ENCODE peak calls at places on chromosomes 5 and 9, in eight cellular contexts. One of them, this sample, is unnamed.

GRCh38 chr5:124935060-124935459 is 188.6 kb upstream of the ZNF608 start:
- DNase-seq in AG09309: no peak
- DNase-seq in neural progenitor cell: no peak
- DNase-seq in foreskin fibroblast: no peak
- DNase-seq in BJ: no peak
- DNase-seq in H9: no peak
- DNase-seq in sigmoid colon: no peak
- DNase-seq in MCF 10A: no peak
- DNase-seq in this sample: no peak

GRCh38 chr5:108642170-108642906 is 105.4 kb upstream of the FER start:
- DNase-seq in AG09309: peak
- DNase-seq in neural progenitor cell: peak
- DNase-seq in foreskin fibroblast: peak
- DNase-seq in BJ: no peak
- DNase-seq in H9: peak
- DNase-seq in sigmoid colon: no peak
- DNase-seq in MCF 10A: peak
- DNase-seq in this sample: peak

GRCh38 chr5:66144799-66145390 is 795 bp downstream of the SREK1 start:
- DNase-seq in AG09309: no peak
- DNase-seq in neural progenitor cell: no peak
- DNase-seq in foreskin fibroblast: no peak
- DNase-seq in BJ: no peak
- DNase-seq in H9: no peak
- DNase-seq in sigmoid colon: no peak
- DNase-seq in MCF 10A: no peak
- DNase-seq in this sample: peak

GRCh38 chr5:93305984-93306383 is 275.0 kb downstream of the NR2F1-AS1 start:
- DNase-seq in AG09309: no peak
- DNase-seq in neural progenitor cell: peak
- DNase-seq in foreskin fibroblast: no peak
- DNase-seq in BJ: no peak
- DNase-seq in H9: peak
- DNase-seq in sigmoid colon: no peak
- DNase-seq in MCF 10A: no peak
- DNase-seq in this sample: no peak

GRCh38 chr9:16532681-16533450 is 337.6 kb downstream of the BNC2 start:
- DNase-seq in AG09309: peak
- DNase-seq in neural progenitor cell: no peak
- DNase-seq in foreskin fibroblast: peak
- DNase-seq in BJ: no peak
- DNase-seq in H9: no peak
- DNase-seq in sigmoid colon: no peak
- DNase-seq in MCF 10A: peak
- DNase-seq in this sample: peak

GRCh38 chr5:165361143-165361542 is 1855.7 kb downstream of the MAT2B start:
- DNase-seq in AG09309: no peak
- DNase-seq in neural progenitor cell: no peak
- DNase-seq in foreskin fibroblast: no peak
- DNase-seq in BJ: no peak
- DNase-seq in H9: no peak
- DNase-seq in sigmoid colon: no peak
- DNase-seq in MCF 10A: no peak
- DNase-seq in this sample: no peak

GRCh38 chr5:32780508-32780919 is 69.4 kb downstream of the NPR3 start:
- DNase-seq in AG09309: no peak
- DNase-seq in neural progenitor cell: no peak
- DNase-seq in foreskin fibroblast: no peak
- DNase-seq in BJ: no peak
- DNase-seq in H9: no peak
- DNase-seq in sigmoid colon: no peak
- DNase-seq in MCF 10A: peak
- DNase-seq in this sample: no peak

GRCh38 chr9:35042081-35042604 is 30.3 kb downstream of the VCP start:
- DNase-seq in AG09309: no peak
- DNase-seq in neural progenitor cell: no peak
- DNase-seq in foreskin fibroblast: peak
- DNase-seq in BJ: no peak
- DNase-seq in H9: no peak
- DNase-seq in sigmoid colon: no peak
- DNase-seq in MCF 10A: peak
- DNase-seq in this sample: no peak

GRCh38 chr5:168651654-168652053 is 72.5 kb upstream of the PANK3 start:
- DNase-seq in AG09309: peak
- DNase-seq in neural progenitor cell: no peak
- DNase-seq in foreskin fibroblast: peak
- DNase-seq in BJ: peak
- DNase-seq in H9: no peak
- DNase-seq in sigmoid colon: no peak
- DNase-seq in MCF 10A: peak
- DNase-seq in this sample: peak

GRCh38 chr5:76718381-76718832 is 2.5 kb downstream of the F2R start:
- DNase-seq in AG09309: no peak
- DNase-seq in neural progenitor cell: no peak
- DNase-seq in foreskin fibroblast: no peak
- DNase-seq in BJ: no peak
- DNase-seq in H9: no peak
- DNase-seq in sigmoid colon: no peak
- DNase-seq in MCF 10A: no peak
- DNase-seq in this sample: no peak

GRCh38 chr5:73380052-73380451 is 68.5 kb downstream of the FOXD1 start:
- DNase-seq in AG09309: no peak
- DNase-seq in neural progenitor cell: no peak
- DNase-seq in foreskin fibroblast: no peak
- DNase-seq in BJ: no peak
- DNase-seq in H9: no peak
- DNase-seq in sigmoid colon: no peak
- DNase-seq in MCF 10A: no peak
- DNase-seq in this sample: no peak

GRCh38 chr5:139658501-139658927 is 10.4 kb downstream of the CXXC5 start:
- DNase-seq in AG09309: no peak
- DNase-seq in neural progenitor cell: no peak
- DNase-seq in foreskin fibroblast: no peak
- DNase-seq in BJ: no peak
- DNase-seq in H9: no peak
- DNase-seq in sigmoid colon: no peak
- DNase-seq in MCF 10A: peak
- DNase-seq in this sample: no peak

GRCh38 chr9:75108571-75108970 is 20.3 kb downstream of the OSTF1 start:
- DNase-seq in AG09309: no peak
- DNase-seq in neural progenitor cell: no peak
- DNase-seq in foreskin fibroblast: peak
- DNase-seq in BJ: peak
- DNase-seq in H9: no peak
- DNase-seq in sigmoid colon: peak
- DNase-seq in MCF 10A: no peak
- DNase-seq in this sample: no peak

GRCh38 chr9:89639367-89639795 is 34.6 kb downstream of the GADD45G start:
- DNase-seq in AG09309: no peak
- DNase-seq in neural progenitor cell: no peak
- DNase-seq in foreskin fibroblast: no peak
- DNase-seq in BJ: no peak
- DNase-seq in H9: peak
- DNase-seq in sigmoid colon: peak
- DNase-seq in MCF 10A: no peak
- DNase-seq in this sample: no peak

GRCh38 chr9:128118472-128118857 is 9.1 kb downstream of the PTGES2 start:
- DNase-seq in AG09309: no peak
- DNase-seq in neural progenitor cell: no peak
- DNase-seq in foreskin fibroblast: no peak
- DNase-seq in BJ: no peak
- DNase-seq in H9: no peak
- DNase-seq in sigmoid colon: peak
- DNase-seq in MCF 10A: no peak
- DNase-seq in this sample: no peak

GRCh38 chr5:54743581-54743980 is 226.0 kb downstream of the SNX18 start:
- DNase-seq in AG09309: no peak
- DNase-seq in neural progenitor cell: peak
- DNase-seq in foreskin fibroblast: no peak
- DNase-seq in BJ: no peak
- DNase-seq in H9: no peak
- DNase-seq in sigmoid colon: no peak
- DNase-seq in MCF 10A: no peak
- DNase-seq in this sample: no peak

GRCh38 chr5:35926389-35927051 is 11.9 kb downstream of the CAPSL start:
- DNase-seq in AG09309: no peak
- DNase-seq in neural progenitor cell: peak
- DNase-seq in foreskin fibroblast: peak
- DNase-seq in BJ: no peak
- DNase-seq in H9: peak
- DNase-seq in sigmoid colon: no peak
- DNase-seq in MCF 10A: peak
- DNase-seq in this sample: no peak

GRCh38 chr9:129290606-129291005 is 112.5 kb upstream of the IER5L start:
- DNase-seq in AG09309: no peak
- DNase-seq in neural progenitor cell: no peak
- DNase-seq in foreskin fibroblast: no peak
- DNase-seq in BJ: no peak
- DNase-seq in H9: no peak
- DNase-seq in sigmoid colon: peak
- DNase-seq in MCF 10A: no peak
- DNase-seq in this sample: no peak

GRCh38 chr9:132838291-132838690 is 39.8 kb downstream of the AK8 start:
- DNase-seq in AG09309: no peak
- DNase-seq in neural progenitor cell: no peak
- DNase-seq in foreskin fibroblast: no peak
- DNase-seq in BJ: no peak
- DNase-seq in H9: no peak
- DNase-seq in sigmoid colon: peak
- DNase-seq in MCF 10A: no peak
- DNase-seq in this sample: no peak

GRCh38 chr5:169435506-169436230 is 134.7 kb upstream of the SLIT3 start:
- DNase-seq in AG09309: no peak
- DNase-seq in neural progenitor cell: no peak
- DNase-seq in foreskin fibroblast: no peak
- DNase-seq in BJ: peak
- DNase-seq in H9: no peak
- DNase-seq in sigmoid colon: no peak
- DNase-seq in MCF 10A: no peak
- DNase-seq in this sample: no peak

DNA sequence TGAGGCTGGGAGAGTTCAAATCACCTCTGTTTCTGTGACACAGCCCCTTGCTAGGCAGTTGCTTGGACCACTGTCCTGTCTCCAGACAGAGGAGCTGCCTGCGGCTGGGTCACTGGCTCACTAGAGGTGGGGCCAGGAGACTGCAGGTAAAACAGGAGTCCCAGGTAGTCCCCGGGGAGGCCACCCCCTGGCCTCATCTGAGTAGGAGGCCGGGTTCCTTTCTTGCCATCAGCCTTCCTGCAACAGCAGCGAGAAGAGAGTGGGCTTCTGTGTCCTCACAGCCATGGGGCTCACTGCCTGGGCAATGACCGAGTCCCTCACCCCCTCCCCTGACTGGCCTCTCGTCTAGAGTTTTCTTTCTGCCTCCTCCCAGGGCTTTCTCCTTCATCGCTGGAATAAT is 197.5 kb downstream of the CDK5RAP2 start:
- DNase-seq in AG09309: no peak
- DNase-seq in neural progenitor cell: no peak
- DNase-seq in foreskin fibroblast: no peak
- DNase-seq in BJ: no peak
- DNase-seq in H9: no peak
- DNase-seq in sigmoid colon: peak
- DNase-seq in MCF 10A: no peak
- DNase-seq in this sample: no peak
- TF ChIP-seq CTCF in AG09309: no peak
- TF ChIP-seq CTCF in neural progenitor cell: no peak
- TF ChIP-seq CTCF in foreskin fibroblast: no peak
- TF ChIP-seq CTCF in BJ: no peak
- TF ChIP-seq CTCF in H9: no peak
- TF ChIP-seq CTCF in sigmoid colon: no peak
- TF ChIP-seq CTCF in MCF 10A: no peak
- TF ChIP-seq CTCF in this sample: no peak

GRCh38 chr5:5968981-5969380 is 409.4 kb downstream of the MED10 start:
- DNase-seq in AG09309: no peak
- DNase-seq in neural progenitor cell: no peak
- DNase-seq in foreskin fibroblast: no peak
- DNase-seq in BJ: no peak
- DNase-seq in H9: no peak
- DNase-seq in sigmoid colon: no peak
- DNase-seq in MCF 10A: no peak
- DNase-seq in this sample: no peak
- TF ChIP-seq CTCF in AG09309: no peak
- TF ChIP-seq CTCF in neural progenitor cell: no peak
- TF ChIP-seq CTCF in foreskin fibroblast: no peak
- TF ChIP-seq CTCF in BJ: no peak
- TF ChIP-seq CTCF in H9: no peak
- TF ChIP-seq CTCF in sigmoid colon: no peak
- TF ChIP-seq CTCF in MCF 10A: no peak
- TF ChIP-seq CTCF in this sample: no peak

GRCh38 chr5:132228241-132229035 is 785 bp upstream of the P4HA2 start:
- DNase-seq in AG09309: no peak
- DNase-seq in neural progenitor cell: no peak
- DNase-seq in foreskin fibroblast: no peak
- DNase-seq in BJ: no peak
- DNase-seq in H9: peak
- DNase-seq in sigmoid colon: peak
- DNase-seq in MCF 10A: no peak
- DNase-seq in this sample: no peak
- TF ChIP-seq CTCF in AG09309: no peak
- TF ChIP-seq CTCF in neural progenitor cell: peak
- TF ChIP-seq CTCF in foreskin fibroblast: no peak
- TF ChIP-seq CTCF in BJ: peak
- TF ChIP-seq CTCF in H9: no peak
- TF ChIP-seq CTCF in sigmoid colon: no peak
- TF ChIP-seq CTCF in MCF 10A: no peak
- TF ChIP-seq CTCF in this sample: peak

DNA sequence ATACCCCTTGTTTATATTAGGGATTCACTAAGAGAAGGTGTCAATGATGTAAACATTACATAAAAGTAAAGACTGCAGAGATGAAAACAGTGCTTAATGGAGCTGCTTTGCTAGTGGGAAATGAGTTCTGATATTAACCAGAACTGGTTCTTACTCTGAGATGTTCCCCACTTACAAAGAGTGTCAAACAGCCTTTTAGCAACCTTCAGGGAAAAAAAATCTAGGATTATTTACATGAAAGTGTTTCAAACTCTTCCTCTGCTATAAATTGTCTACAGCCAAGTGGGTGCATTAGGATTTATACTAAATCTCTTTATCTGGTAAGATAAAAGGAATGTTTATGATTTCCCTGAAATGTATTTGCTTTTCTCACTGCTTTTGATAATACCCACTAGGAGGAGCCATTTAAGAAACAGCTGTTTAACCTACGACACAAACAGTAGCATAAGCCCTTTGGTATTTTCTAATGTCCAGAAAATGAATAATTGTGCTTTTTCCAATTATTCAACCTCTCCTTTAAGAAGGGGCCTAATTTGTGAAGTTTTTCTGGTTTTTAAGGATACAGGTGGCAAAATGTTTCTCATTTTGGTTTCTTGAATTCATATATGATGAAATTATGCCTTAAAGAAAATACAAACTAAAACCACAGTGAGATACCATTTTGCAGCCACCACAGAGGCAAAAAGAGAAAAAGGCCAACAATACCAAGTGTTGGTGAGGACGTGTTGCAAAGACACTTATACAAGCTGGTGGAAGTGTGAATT is 186.3 kb downstream of the TLE4 start:
- DNase-seq in AG09309: no peak
- DNase-seq in neural progenitor cell: no peak
- DNase-seq in foreskin fibroblast: peak
- DNase-seq in BJ: no peak
- DNase-seq in H9: no peak
- DNase-seq in sigmoid colon: no peak
- DNase-seq in MCF 10A: no peak
- DNase-seq in this sample: no peak
- TF ChIP-seq CTCF in AG09309: peak
- TF ChIP-seq CTCF in neural progenitor cell: peak
- TF ChIP-seq CTCF in foreskin fibroblast: peak
- TF ChIP-seq CTCF in BJ: peak
- TF ChIP-seq CTCF in H9: peak
- TF ChIP-seq CTCF in sigmoid colon: no peak
- TF ChIP-seq CTCF in MCF 10A: peak
- TF ChIP-seq CTCF in this sample: peak

GRCh38 chr9:100700689-100701318 is 122.9 kb downstream of the CAVIN4 start:
- DNase-seq in AG09309: no peak
- DNase-seq in neural progenitor cell: peak
- DNase-seq in foreskin fibroblast: no peak
- DNase-seq in BJ: no peak
- DNase-seq in H9: peak
- DNase-seq in sigmoid colon: no peak
- DNase-seq in MCF 10A: peak
- DNase-seq in this sample: no peak
- TF ChIP-seq CTCF in AG09309: peak
- TF ChIP-seq CTCF in neural progenitor cell: peak
- TF ChIP-seq CTCF in foreskin fibroblast: peak
- TF ChIP-seq CTCF in BJ: peak
- TF ChIP-seq CTCF in H9: peak
- TF ChIP-seq CTCF in sigmoid colon: no peak
- TF ChIP-seq CTCF in MCF 10A: peak
- TF ChIP-seq CTCF in this sample: peak